ENCODE peak calls at places on chromosome 5, in seven cellular contexts. X is NCI-H2227 treated with DMSO at 0.1 percent for 48 hours, J is endothelial cell, A is fibroblast of the aortic adventitia, T is neural crest cell, L is activated gamma-delta T cell, G is H4. R is an unnamed sample.

GRCh38 chr5:146448783-146449519 is 1.8 kb downstream of the TCERG1 start:
- DNase-seq in X (no peak), T (no peak), G (no peak), A (no peak), L (no peak), J (no peak), R (no peak)

GRCh38 chr5:112338681-112339337 is 80.3 kb downstream of the EPB41L4A start:
- DNase-seq in G (peak), T (no peak), J (no peak), A (peak), X (no peak), L (no peak), R (no peak)

GRCh38 chr5:163509288-163510040 is 4.0 kb downstream of the MAT2B start:
- DNase-seq in G (no peak), T (no peak), X (no peak), A (peak), J (no peak), L (no peak), R (peak)

GRCh38 chr5:39014544-39014943 is 59.7 kb downstream of the RICTOR start:
- DNase-seq in G (peak), X (no peak), A (peak), L (no peak), J (no peak), T (no peak), R (no peak)

GRCh38 chr5:57666582-57666981 is 184.0 kb upstream of the ACTBL2 start:
- DNase-seq in J (no peak), T (no peak), A (no peak), G (no peak), L (no peak), X (no peak), R (no peak)

GRCh38 chr5:140402258-140403074 is 833 bp downstream of the ANKHD1 start:
- DNase-seq in A (peak), J (peak), L (peak), G (peak), X (no peak), T (peak), R (peak)

GRCh38 chr5:145938699-145939531 is 2.5 kb downstream of the SH3RF2 start:
- DNase-seq in L (no peak), G (peak), T (no peak), A (no peak), X (peak), J (no peak), R (no peak)

GRCh38 chr5:15008476-15008875 is 136.9 kb upstream of the ANKH start:
- DNase-seq in J (no peak), G (peak), A (peak), L (no peak), X (no peak), T (no peak), R (peak)

GRCh38 chr5:61139094-61139873 is 23.0 kb downstream of the SMIM15 start:
- DNase-seq in J (no peak), T (no peak), A (peak), G (no peak), L (no peak), X (no peak), R (peak)